ENCODE peak calls at places on chromosomes 2 and 18, in nine cellular contexts. One of them, this sample, is unnamed.

GRCh38 chr2:10658041-10658913 is 31.5 kb downstream of the NOL10 start:
- DNase-seq in RWPE1: peak; percentile 66
- DNase-seq in MCF 10A: peak; percentile 82
- DNase-seq in glutamatergic neuron: no peak
- DNase-seq in kidney epithelial cell: peak; percentile 83
- DNase-seq in choroid plexus epithelial cell: peak; percentile 93
- DNase-seq in dorsolateral prefrontal cortex: no peak
- DNase-seq in PC-9: peak; percentile 80
- DNase-seq in AG09319: no peak
- DNase-seq in this sample: no peak

GRCh38 chr18:54647176-54647575 is 56.1 kb downstream of the DYNAP start:
- DNase-seq in PC-9: no peak
- DNase-seq in choroid plexus epithelial cell: peak; percentile 66
- DNase-seq in glutamatergic neuron: no peak
- DNase-seq in MCF 10A: peak; percentile 66
- DNase-seq in RWPE1: peak; percentile 18
- DNase-seq in dorsolateral prefrontal cortex: no peak
- DNase-seq in kidney epithelial cell: peak; percentile 29
- DNase-seq in AG09319: no peak
- DNase-seq in this sample: peak; percentile 17

GRCh38 chr2:145599761-145600160 is 1079.8 kb upstream of the ZEB2 start:
- DNase-seq in dorsolateral prefrontal cortex: no peak
- DNase-seq in RWPE1: no peak
- DNase-seq in glutamatergic neuron: no peak
- DNase-seq in AG09319: no peak
- DNase-seq in PC-9: no peak
- DNase-seq in MCF 10A: no peak
- DNase-seq in choroid plexus epithelial cell: peak; percentile 65
- DNase-seq in kidney epithelial cell: no peak
- DNase-seq in this sample: no peak

GRCh38 chr2:213065583-213066444 is 85.6 kb downstream of the IKZF2 start:
- DNase-seq in kidney epithelial cell: no peak
- DNase-seq in PC-9: no peak
- DNase-seq in glutamatergic neuron: peak; percentile 17
- DNase-seq in RWPE1: no peak
- DNase-seq in choroid plexus epithelial cell: peak; percentile 77
- DNase-seq in AG09319: peak; percentile 14
- DNase-seq in MCF 10A: peak; percentile 67
- DNase-seq in dorsolateral prefrontal cortex: no peak
- DNase-seq in this sample: peak; percentile 15

GRCh38 chr2:88615822-88616221 is 11.4 kb downstream of the EIF2AK3 start:
- DNase-seq in RWPE1: no peak
- DNase-seq in AG09319: no peak
- DNase-seq in choroid plexus epithelial cell: no peak
- DNase-seq in kidney epithelial cell: no peak
- DNase-seq in PC-9: no peak
- DNase-seq in MCF 10A: no peak
- DNase-seq in dorsolateral prefrontal cortex: no peak
- DNase-seq in glutamatergic neuron: no peak
- DNase-seq in this sample: no peak

GRCh38 chr18:56148373-56148772 is 490.0 kb downstream of the TXNL1 start:
- DNase-seq in MCF 10A: peak; percentile 26
- DNase-seq in PC-9: no peak
- DNase-seq in dorsolateral prefrontal cortex: no peak
- DNase-seq in RWPE1: no peak
- DNase-seq in AG09319: no peak
- DNase-seq in glutamatergic neuron: no peak
- DNase-seq in kidney epithelial cell: peak; percentile 5
- DNase-seq in choroid plexus epithelial cell: no peak
- DNase-seq in this sample: no peak

GRCh38 chr2:174631009-174631981 is 33.7 kb upstream of the WIPF1 start:
- DNase-seq in AG09319: no peak
- DNase-seq in RWPE1: no peak
- DNase-seq in PC-9: no peak
- DNase-seq in choroid plexus epithelial cell: peak; percentile 82
- DNase-seq in dorsolateral prefrontal cortex: no peak
- DNase-seq in MCF 10A: peak; percentile 17
- DNase-seq in kidney epithelial cell: no peak
- DNase-seq in glutamatergic neuron: no peak
- DNase-seq in this sample: no peak

GRCh38 chr2:75146903-75147332 is 52.4 kb downstream of the TACR1 start:
- DNase-seq in AG09319: peak; percentile 14
- DNase-seq in PC-9: peak; percentile 72
- DNase-seq in choroid plexus epithelial cell: peak; percentile 29
- DNase-seq in glutamatergic neuron: no peak
- DNase-seq in dorsolateral prefrontal cortex: no peak
- DNase-seq in kidney epithelial cell: no peak
- DNase-seq in MCF 10A: peak; percentile 84
- DNase-seq in RWPE1: no peak
- DNase-seq in this sample: no peak

GRCh38 chr2:190407662-190408537 is at the start of gene MFSD6:
- DNase-seq in RWPE1: peak; percentile 39
- DNase-seq in choroid plexus epithelial cell: no peak
- DNase-seq in MCF 10A: peak; percentile 37
- DNase-seq in PC-9: no peak
- DNase-seq in dorsolateral prefrontal cortex: peak; percentile 49
- DNase-seq in AG09319: no peak
- DNase-seq in glutamatergic neuron: peak; percentile 69
- DNase-seq in kidney epithelial cell: no peak
- DNase-seq in this sample: peak; percentile 71

GRCh38 chr2:47339745-47340541 is 63.0 kb upstream of the MSH2 start:
- DNase-seq in kidney epithelial cell: peak; percentile 69
- DNase-seq in choroid plexus epithelial cell: peak; percentile 70
- DNase-seq in AG09319: no peak
- DNase-seq in PC-9: peak; percentile 100
- DNase-seq in dorsolateral prefrontal cortex: no peak
- DNase-seq in MCF 10A: peak; percentile 93
- DNase-seq in RWPE1: peak; percentile 87
- DNase-seq in glutamatergic neuron: no peak
- DNase-seq in this sample: no peak

GRCh38 chr2:205957452-205958154 is 128.4 kb downstream of the INO80D start:
- DNase-seq in choroid plexus epithelial cell: no peak
- DNase-seq in RWPE1: no peak
- DNase-seq in glutamatergic neuron: no peak
- DNase-seq in kidney epithelial cell: no peak
- DNase-seq in dorsolateral prefrontal cortex: no peak
- DNase-seq in AG09319: no peak
- DNase-seq in MCF 10A: no peak
- DNase-seq in PC-9: no peak
- DNase-seq in this sample: no peak

DNA sequence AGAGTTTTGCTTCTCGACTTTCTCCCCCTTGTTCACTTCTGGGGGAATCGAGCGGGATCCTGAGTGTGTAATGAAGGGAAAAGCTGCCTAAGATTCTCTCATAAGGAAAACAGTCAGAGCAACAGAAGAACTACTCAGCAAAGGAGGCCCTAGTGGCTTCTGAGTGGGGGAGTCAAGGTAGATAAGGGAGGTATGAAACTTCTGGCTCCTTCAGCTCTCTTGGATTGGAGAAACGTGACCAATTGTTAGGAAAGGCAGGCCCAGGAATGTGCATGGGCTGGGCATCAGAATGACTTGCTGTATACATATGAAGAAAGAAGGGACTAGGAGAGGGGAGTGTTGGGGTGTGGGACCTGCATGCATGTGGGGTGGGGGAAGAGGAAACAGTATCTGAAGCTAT is 73.1 kb downstream of the KCNS3 start:
- DNase-seq in MCF 10A: no peak
- DNase-seq in kidney epithelial cell: no peak
- DNase-seq in dorsolateral prefrontal cortex: no peak
- DNase-seq in choroid plexus epithelial cell: no peak
- DNase-seq in AG09319: no peak
- DNase-seq in RWPE1: no peak
- DNase-seq in glutamatergic neuron: no peak
- DNase-seq in PC-9: no peak
- DNase-seq in this sample: no peak
- TF ChIP-seq CTCF in MCF 10A: no peak
- TF ChIP-seq CTCF in kidney epithelial cell: no peak
- TF ChIP-seq CTCF in dorsolateral prefrontal cortex: no peak
- TF ChIP-seq CTCF in choroid plexus epithelial cell: no peak
- TF ChIP-seq CTCF in AG09319: no peak
- TF ChIP-seq CTCF in RWPE1: no peak
- TF ChIP-seq CTCF in glutamatergic neuron: no peak
- TF ChIP-seq CTCF in PC-9: no peak
- TF ChIP-seq CTCF in this sample: no peak

GRCh38 chr2:217247511-217247910 is 387.6 kb upstream of the TNP1 start:
- DNase-seq in AG09319: no peak
- DNase-seq in RWPE1: no peak
- DNase-seq in MCF 10A: no peak
- DNase-seq in glutamatergic neuron: no peak
- DNase-seq in dorsolateral prefrontal cortex: no peak
- DNase-seq in kidney epithelial cell: no peak
- DNase-seq in PC-9: no peak
- DNase-seq in choroid plexus epithelial cell: no peak
- DNase-seq in this sample: no peak
- TF ChIP-seq CTCF in AG09319: no peak
- TF ChIP-seq CTCF in RWPE1: no peak
- TF ChIP-seq CTCF in MCF 10A: no peak
- TF ChIP-seq CTCF in glutamatergic neuron: no peak
- TF ChIP-seq CTCF in dorsolateral prefrontal cortex: no peak
- TF ChIP-seq CTCF in kidney epithelial cell: no peak
- TF ChIP-seq CTCF in PC-9: no peak
- TF ChIP-seq CTCF in choroid plexus epithelial cell: no peak
- TF ChIP-seq CTCF in this sample: no peak

GRCh38 chr2:86416126-86416525 is 25.0 kb upstream of the KDM3A start:
- DNase-seq in RWPE1: no peak
- DNase-seq in kidney epithelial cell: no peak
- DNase-seq in choroid plexus epithelial cell: no peak
- DNase-seq in glutamatergic neuron: no peak
- DNase-seq in PC-9: no peak
- DNase-seq in AG09319: no peak
- DNase-seq in dorsolateral prefrontal cortex: no peak
- DNase-seq in MCF 10A: no peak
- DNase-seq in this sample: no peak
- TF ChIP-seq CTCF in RWPE1: no peak
- TF ChIP-seq CTCF in kidney epithelial cell: no peak
- TF ChIP-seq CTCF in choroid plexus epithelial cell: no peak
- TF ChIP-seq CTCF in glutamatergic neuron: no peak
- TF ChIP-seq CTCF in PC-9: no peak
- TF ChIP-seq CTCF in AG09319: no peak
- TF ChIP-seq CTCF in dorsolateral prefrontal cortex: no peak
- TF ChIP-seq CTCF in MCF 10A: no peak
- TF ChIP-seq CTCF in this sample: no peak

GRCh38 chr2:155815851-155816250 is 516.7 kb downstream of the NR4A2 start:
- DNase-seq in glutamatergic neuron: peak; percentile 48
- DNase-seq in AG09319: no peak
- DNase-seq in MCF 10A: peak; percentile 58
- DNase-seq in PC-9: no peak
- DNase-seq in choroid plexus epithelial cell: peak; percentile 0
- DNase-seq in kidney epithelial cell: no peak
- DNase-seq in RWPE1: no peak
- DNase-seq in dorsolateral prefrontal cortex: peak; percentile 34
- DNase-seq in this sample: peak; percentile 9
- TF ChIP-seq CTCF in glutamatergic neuron: peak; percentile 48
- TF ChIP-seq CTCF in AG09319: no peak
- TF ChIP-seq CTCF in MCF 10A: peak; percentile 21
- TF ChIP-seq CTCF in PC-9: no peak
- TF ChIP-seq CTCF in choroid plexus epithelial cell: no peak
- TF ChIP-seq CTCF in kidney epithelial cell: peak; percentile 35
- TF ChIP-seq CTCF in RWPE1: no peak
- TF ChIP-seq CTCF in dorsolateral prefrontal cortex: peak; percentile 63
- TF ChIP-seq CTCF in this sample: peak; percentile 23

GRCh38 chr18:34320267-34320666 is 95.6 kb upstream of the NOL4 start:
- DNase-seq in PC-9: no peak
- DNase-seq in dorsolateral prefrontal cortex: no peak
- DNase-seq in glutamatergic neuron: no peak
- DNase-seq in AG09319: no peak
- DNase-seq in RWPE1: no peak
- DNase-seq in kidney epithelial cell: no peak
- DNase-seq in choroid plexus epithelial cell: no peak
- DNase-seq in MCF 10A: no peak
- DNase-seq in this sample: no peak

GRCh38 chr18:34321075-34321474 is 96.4 kb upstream of the NOL4 start:
- DNase-seq in kidney epithelial cell: no peak
- DNase-seq in RWPE1: no peak
- DNase-seq in choroid plexus epithelial cell: no peak
- DNase-seq in PC-9: no peak
- DNase-seq in dorsolateral prefrontal cortex: no peak
- DNase-seq in AG09319: no peak
- DNase-seq in MCF 10A: no peak
- DNase-seq in glutamatergic neuron: no peak
- DNase-seq in this sample: no peak

DNA sequence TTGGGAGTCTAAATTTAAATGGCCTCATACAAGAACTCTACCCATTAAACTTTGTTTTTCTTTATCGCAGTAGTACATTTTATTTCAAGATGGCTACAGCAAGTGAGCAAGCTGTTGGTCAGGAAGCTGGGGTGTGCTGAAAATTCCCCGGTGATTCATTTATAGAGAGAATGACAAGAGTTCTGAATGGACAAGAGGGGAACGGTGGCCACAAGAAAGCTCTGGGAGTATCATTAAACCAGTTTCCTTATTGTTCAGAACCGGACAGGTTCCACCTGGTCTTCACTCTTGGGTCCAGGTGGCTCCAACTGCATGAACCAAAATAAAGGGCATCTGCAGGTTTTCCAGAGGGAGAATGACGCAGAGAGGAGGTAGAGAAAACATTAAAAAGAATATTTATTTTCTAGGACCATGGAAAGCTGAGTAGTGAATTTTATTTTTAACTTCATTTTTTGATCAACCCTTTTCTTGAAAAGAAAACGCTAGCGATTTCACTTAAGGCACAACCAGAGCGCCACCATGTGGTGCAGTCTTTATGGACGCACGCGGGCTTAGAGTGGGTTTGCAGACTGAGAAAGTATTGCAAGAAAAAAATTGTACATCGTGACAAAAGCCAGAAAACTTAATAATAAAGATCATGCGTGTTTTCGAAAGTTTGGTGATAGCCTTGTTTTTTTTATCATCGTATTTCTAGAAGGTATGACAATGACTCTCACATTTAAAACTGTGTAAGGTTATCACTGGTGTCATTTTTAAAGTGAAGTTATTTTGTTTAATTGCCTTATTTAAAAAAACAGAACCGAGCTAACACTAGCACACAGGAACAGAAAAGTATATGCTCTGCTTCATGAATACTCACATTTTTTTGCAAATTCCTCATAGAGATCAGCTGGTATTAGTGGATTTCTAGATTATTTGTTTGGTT is 97.9 kb upstream of the NOL4 start:
- DNase-seq in glutamatergic neuron: peak; percentile 78
- DNase-seq in MCF 10A: peak; percentile 62
- DNase-seq in dorsolateral prefrontal cortex: peak; percentile 81
- DNase-seq in AG09319: no peak
- DNase-seq in RWPE1: no peak
- DNase-seq in PC-9: peak; percentile 32
- DNase-seq in kidney epithelial cell: peak; percentile 14
- DNase-seq in choroid plexus epithelial cell: peak; percentile 82
- DNase-seq in this sample: peak; percentile 67
- TF ChIP-seq CTCF in glutamatergic neuron: peak; percentile 68
- TF ChIP-seq CTCF in MCF 10A: peak; percentile 33
- TF ChIP-seq CTCF in dorsolateral prefrontal cortex: peak; percentile 86
- TF ChIP-seq CTCF in AG09319: peak; percentile 28
- TF ChIP-seq CTCF in RWPE1: peak; percentile 42
- TF ChIP-seq CTCF in PC-9: peak; percentile 54
- TF ChIP-seq CTCF in kidney epithelial cell: peak; percentile 88
- TF ChIP-seq CTCF in choroid plexus epithelial cell: peak; percentile 85
- TF ChIP-seq CTCF in this sample: peak; percentile 84

GRCh38 chr2:188456114-188456909 is 164.6 kb downstream of the GULP1 start:
- DNase-seq in kidney epithelial cell: no peak
- DNase-seq in PC-9: no peak
- DNase-seq in RWPE1: no peak
- DNase-seq in dorsolateral prefrontal cortex: no peak
- DNase-seq in choroid plexus epithelial cell: no peak
- DNase-seq in glutamatergic neuron: no peak
- DNase-seq in AG09319: no peak
- DNase-seq in MCF 10A: no peak
- DNase-seq in this sample: no peak
- TF ChIP-seq CTCF in kidney epithelial cell: peak; percentile 11
- TF ChIP-seq CTCF in PC-9: no peak
- TF ChIP-seq CTCF in RWPE1: no peak
- TF ChIP-seq CTCF in dorsolateral prefrontal cortex: no peak
- TF ChIP-seq CTCF in choroid plexus epithelial cell: peak; percentile 62
- TF ChIP-seq CTCF in glutamatergic neuron: no peak
- TF ChIP-seq CTCF in AG09319: no peak
- TF ChIP-seq CTCF in MCF 10A: no peak
- TF ChIP-seq CTCF in this sample: no peak

GRCh38 chr2:39531220-39531777 is 94.2 kb upstream of the MAP4K3 start:
- DNase-seq in dorsolateral prefrontal cortex: no peak
- DNase-seq in AG09319: no peak
- DNase-seq in PC-9: no peak
- DNase-seq in choroid plexus epithelial cell: no peak
- DNase-seq in kidney epithelial cell: no peak
- DNase-seq in MCF 10A: no peak
- DNase-seq in RWPE1: no peak
- DNase-seq in glutamatergic neuron: no peak
- DNase-seq in this sample: no peak
- TF ChIP-seq CTCF in dorsolateral prefrontal cortex: no peak
- TF ChIP-seq CTCF in AG09319: no peak
- TF ChIP-seq CTCF in PC-9: no peak
- TF ChIP-seq CTCF in choroid plexus epithelial cell: no peak
- TF ChIP-seq CTCF in kidney epithelial cell: no peak
- TF ChIP-seq CTCF in MCF 10A: no peak
- TF ChIP-seq CTCF in RWPE1: no peak
- TF ChIP-seq CTCF in glutamatergic neuron: no peak
- TF ChIP-seq CTCF in this sample: no peak

This sample was measured in nephron progenitor cell.